ENCODE peak calls at places on chromosomes 12 and 14, in ten cellular contexts. I is cardiac fibroblast; S is HFFc6; A is DND-41; J is fibroblast of lung; U is B cell; G is aorta; P is kidney tubule cell; T is stimulated activated CD4-positive, alpha-beta T cell treated with anti-CD3 and anti-CD28 coated beads, Interleukin-12 subunit alpha, Interleukin-12 subunit beta, amount 100 ng/mL, for 4 hours; O is DMS153. H is an unnamed sample.

GRCh38 chr12:102300824-102301461 is 103.3 kb upstream of the PMCH start:
- DNase-seq in I (peak; percentile 64), S (peak; percentile 60), A (no peak), J (peak; percentile 59), U (no peak), G (no peak), P (peak; percentile 61), T (no peak), O (peak; percentile 26), H (peak; percentile 67)

GRCh38 chr14:64550539-64551333 is 975 bp downstream of the PPP1R36 start:
- DNase-seq in I (no peak), S (no peak), A (no peak), J (no peak), U (no peak), G (no peak), P (no peak), T (no peak), O (peak; percentile 20), H (no peak)

GRCh38 chr14:92625213-92625612 is 111.6 kb downstream of the RIN3 start:
- DNase-seq in I (peak; percentile 92), S (peak; percentile 94), A (no peak), J (peak; percentile 98), U (no peak), G (no peak), P (peak; percentile 92), T (no peak), O (no peak), H (peak; percentile 65)

GRCh38 chr12:117188961-117189724 is 1.1 kb downstream of the FBXO21 start:
- DNase-seq in I (peak; percentile 61), S (peak; percentile 36), A (no peak), J (peak; percentile 80), U (peak; percentile 11), G (no peak), P (peak; percentile 65), T (no peak), O (no peak), H (no peak)

GRCh38 chr14:106605548-106606448 is 1079.4 kb downstream of the TMEM121 start:
- DNase-seq in I (no peak), S (no peak), A (peak; percentile 98), J (no peak), U (peak; percentile 91), G (no peak), P (peak; percentile 34), T (peak; percentile 85), O (peak; percentile 20), H (peak; percentile 24)

GRCh38 chr12:53651718-53652117 is 24.2 kb downstream of the ATP5MC2 start:
- DNase-seq in I (peak; percentile 6), S (no peak), A (no peak), J (peak; percentile 48), U (no peak), G (no peak), P (no peak), T (no peak), O (no peak), H (no peak)

GRCh38 chr12:96177013-96177412 is 17.2 kb upstream of the ELK3 start:
- DNase-seq in I (peak; percentile 96), S (no peak), A (no peak), J (peak; percentile 91), U (no peak), G (no peak), P (peak; percentile 78), T (peak; percentile 48), O (no peak), H (no peak)

GRCh38 chr14:68144051-68144681 is 324.6 kb downstream of the RAD51B start:
- DNase-seq in I (peak; percentile 93), S (no peak), A (no peak), J (peak; percentile 66), U (no peak), G (no peak), P (peak; percentile 47), T (no peak), O (no peak), H (peak; percentile 46)

GRCh38 chr14:68758301-68758700 is 34.6 kb downstream of the ZFP36L1 start:
- DNase-seq in I (no peak), S (no peak), A (no peak), J (no peak), U (no peak), G (peak; percentile 56), P (no peak), T (no peak), O (no peak), H (no peak)

GRCh38 chr12:107650977-107651376 is 34.6 kb upstream of the PWP1 start:
- DNase-seq in I (no peak), S (no peak), A (no peak), J (no peak), U (no peak), G (no peak), P (no peak), T (no peak), O (no peak), H (no peak)

GRCh38 chr12:15044461-15044860 is 71.6 kb downstream of the PDE6H start:
- DNase-seq in I (peak; percentile 28), S (no peak), A (no peak), J (peak; percentile 31), U (no peak), G (no peak), P (peak; percentile 16), T (no peak), O (no peak), H (no peak)

GRCh38 chr12:62676521-62677307 is 210.1 kb downstream of the MON2 start:
- DNase-seq in I (no peak), S (no peak), A (no peak), J (no peak), U (no peak), G (no peak), P (no peak), T (no peak), O (no peak), H (no peak)

GRCh38 chr14:20382526-20382925 is 30.8 kb downstream of the TEP1 start:
- DNase-seq in I (no peak), S (no peak), A (no peak), J (no peak), U (no peak), G (no peak), P (no peak), T (no peak), O (no peak), H (no peak)

GRCh38 chr12:128318946-128319345 is 52.0 kb downstream of the TMEM132C start:
- DNase-seq in I (no peak), S (no peak), A (no peak), J (no peak), U (no peak), G (no peak), P (no peak), T (no peak), O (no peak), H (no peak)